ENCODE peak calls at places on chromosomes 2 and 18, in nine cellular contexts. H, T, A, F, M, U, W, Q and E are unnamed samples.

GRCh38 chr2:159445307-159445706 is 158.8 kb upstream of the WDSUB1 start:
- DNase-seq in H (no peak), T (no peak), A (no peak), F (no peak), M (no peak), U (no peak), W (no peak), Q (no peak), E (no peak)

GRCh38 chr2:128799284-128799552 is 480.6 kb upstream of the HS6ST1 start:
- DNase-seq in H (no peak), T (no peak), A (no peak), F (no peak), M (no peak), U (no peak), W (no peak), Q (no peak), E (no peak)

GRCh38 chr2:240996161-240996833 is 2.1 kb upstream of the SNED1 start:
- DNase-seq in H (peak; percentile 14), T (no peak), A (peak; percentile 13), F (no peak), M (no peak), U (no peak), W (no peak), Q (peak; percentile 59), E (peak; percentile 27)

GRCh38 chr2:240960963-240961876 is 37.2 kb upstream of the SNED1 start:
- DNase-seq in H (no peak), T (no peak), A (no peak), F (peak; percentile 49), M (no peak), U (peak; percentile 11), W (peak; percentile 23), Q (peak; percentile 63), E (peak; percentile 37)

GRCh38 chr2:2041256-2041824 is 289.7 kb downstream of the MYT1L start:
- DNase-seq in H (no peak), T (no peak), A (no peak), F (no peak), M (no peak), U (no peak), W (no peak), Q (no peak), E (no peak)

GRCh38 chr2:64562148-64562784 is 38.1 kb downstream of the AFTPH start:
- DNase-seq in H (no peak), T (no peak), A (no peak), F (no peak), M (no peak), U (no peak), W (peak; percentile 58), Q (no peak), E (no peak)

GRCh38 chr18:79876497-79876896 is 75.0 kb downstream of the SLC66A2 start:
- DNase-seq in H (no peak), T (no peak), A (no peak), F (no peak), M (no peak), U (no peak), W (no peak), Q (no peak), E (peak; percentile 26)

GRCh38 chr2:140863713-140864112 is 1267.1 kb downstream of the LRP1B start:
- DNase-seq in H (no peak), T (no peak), A (no peak), F (no peak), M (peak; percentile 53), U (no peak), W (peak; percentile 83), Q (no peak), E (no peak)

GRCh38 chr18:79940814-79941472 is 10.5 kb downstream of the SLC66A2 start:
- DNase-seq in H (peak; percentile 12), T (no peak), A (no peak), F (peak; percentile 52), M (no peak), U (no peak), W (no peak), Q (no peak), E (peak; percentile 50)

GRCh38 chr2:178473931-178474330 is 4.5 kb downstream of the FKBP7 start:
- DNase-seq in H (no peak), T (no peak), A (no peak), F (no peak), M (no peak), U (no peak), W (peak; percentile 56), Q (no peak), E (no peak)

GRCh38 chr2:226378733-226379132 is 420.9 kb downstream of the IRS1 start:
- DNase-seq in H (no peak), T (no peak), A (no peak), F (no peak), M (no peak), U (no peak), W (peak; percentile 52), Q (no peak), E (no peak)

GRCh38 chr18:75066936-75067335 is 142.0 kb downstream of the PTGR3 start:
- DNase-seq in H (no peak), T (no peak), A (no peak), F (no peak), M (no peak), U (no peak), W (no peak), Q (no peak), E (no peak)

GRCh38 chr2:88600038-88600465 is 27.2 kb downstream of the EIF2AK3 start:
- DNase-seq in H (peak; percentile 65), T (peak; percentile 35), A (no peak), F (no peak), M (peak; percentile 40), U (no peak), W (peak; percentile 87), Q (no peak), E (no peak)

GRCh38 chr18:50696929-50697328 is 122.9 kb downstream of the MRO start:
- DNase-seq in H (no peak), T (no peak), A (no peak), F (no peak), M (no peak), U (no peak), W (no peak), Q (no peak), E (no peak)

GRCh38 chr2:120520929-120521912 is 175.3 kb downstream of the INHBB start:
- DNase-seq in H (peak; percentile 76), T (peak; percentile 56), A (no peak), F (peak; percentile 65), M (peak; percentile 60), U (peak; percentile 42), W (peak; percentile 63), Q (no peak), E (peak; percentile 52)

GRCh38 chr18:13159579-13159978 is 59.0 kb upstream of the LDLRAD4 start:
- DNase-seq in H (no peak), T (no peak), A (no peak), F (no peak), M (peak; percentile 77), U (peak; percentile 73), W (peak; percentile 87), Q (no peak), E (no peak)

GRCh38 chr2:236309669-236310029 is 45.4 kb upstream of the ASB18 start:
- DNase-seq in H (no peak), T (no peak), A (no peak), F (no peak), M (peak; percentile 82), U (no peak), W (peak; percentile 9), Q (no peak), E (no peak)

GRCh38 chr2:784753-785152 is 107.5 kb upstream of the TMEM18 start:
- DNase-seq in H (no peak), T (no peak), A (no peak), F (no peak), M (no peak), U (no peak), W (no peak), Q (no peak), E (no peak)

GRCh38 chr2:15808221-15808574 is 132.2 kb upstream of the MYCN start:
- DNase-seq in H (no peak), T (no peak), A (no peak), F (no peak), M (peak; percentile 47), U (no peak), W (no peak), Q (no peak), E (no peak)
- H3K9me3 ChIP-seq in H (no peaks in the 10 kb centered on the region), T (peaks cover 2% of the 10 kb centered on the region), A (no peaks in the 10 kb centered on the region), F (no peaks in the 10 kb centered on the region), M (no peaks in the 10 kb centered on the region), U (no peaks in the 10 kb centered on the region), W (peaks cover 3% of the 10 kb centered on the region), Q (no peaks in the 10 kb centered on the region), E (no peaks in the 10 kb centered on the region)

GRCh38 chr2:219252570-219252899 is 508 bp upstream of the TUBA4B start:
- DNase-seq in H (no peak), T (no peak), A (no peak), F (no peak), M (peak; percentile 35), U (no peak), W (no peak), Q (no peak), E (no peak)

GRCh38 chr2:219250044-219250781 is 2.8 kb upstream of the TUBA4B start:
- DNase-seq in H (no peak), T (no peak), A (no peak), F (no peak), M (no peak), U (no peak), W (peak; percentile 22), Q (peak; percentile 54), E (no peak)

GRCh38 chr2:219252900-219253752 is at the start of gene TUBA4B:
- DNase-seq in H (peak; percentile 48), T (no peak), A (no peak), F (peak; percentile 64), M (peak; percentile 56), U (no peak), W (peak; percentile 43), Q (peak; percentile 79), E (peak; percentile 93)

GRCh38 chr2:219251656-219252055 is 1.4 kb upstream of the TUBA4B start:
- DNase-seq in H (no peak), T (no peak), A (no peak), F (no peak), M (no peak), U (no peak), W (no peak), Q (no peak), E (no peak)

GRCh38 chr2:219252084-219252483 is 959 bp upstream of the TUBA4B start:
- DNase-seq in H (no peak), T (no peak), A (no peak), F (no peak), M (no peak), U (no peak), W (no peak), Q (peak; percentile 27), E (no peak)
- H3K4me1 ChIP-seq in H (peaks cover 72% of the 10 kb centered on the region), T (no peaks in the 10 kb centered on the region), A (peaks cover 75% of the 10 kb centered on the region), F (peaks cover 4% of the 10 kb centered on the region), M (peaks cover 7% of the 10 kb centered on the region), U (peaks cover 35% of the 10 kb centered on the region), W (peaks cover 50% of the 10 kb centered on the region), Q (peaks cover 12% of the 10 kb centered on the region), E (peaks cover 48% of the 10 kb centered on the region)

DNA sequence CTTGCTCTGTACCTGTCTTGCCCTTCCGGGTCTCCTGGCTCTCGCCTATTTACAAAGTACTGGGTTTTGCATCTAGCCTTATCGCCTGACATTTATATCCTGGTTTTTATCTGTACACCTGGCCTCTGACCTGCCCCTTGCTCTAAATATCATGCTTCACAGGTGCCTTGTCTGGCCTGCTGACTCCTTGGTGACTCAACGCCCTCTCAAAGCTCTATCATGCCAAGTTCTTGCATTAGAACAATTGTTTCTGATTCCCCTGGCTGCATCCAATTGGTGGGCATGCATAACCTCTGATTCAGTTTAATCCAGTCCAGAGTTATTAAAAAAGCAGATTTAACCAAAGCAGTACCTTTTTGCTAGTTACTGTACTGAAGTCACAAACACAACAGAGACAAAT is 113.9 kb upstream of the CCDC68 start:
- DNase-seq in H (no peak), T (no peak), A (no peak), F (no peak), M (no peak), U (no peak), W (no peak), Q (no peak), E (no peak)
- H3K27me3 ChIP-seq in H (no peaks in the 10 kb centered on the region), T (no peaks in the 10 kb centered on the region), A (no peaks in the 10 kb centered on the region), F (no peaks in the 10 kb centered on the region), M (no peaks in the 10 kb centered on the region), U (no peaks in the 10 kb centered on the region), W (peaks cover 4% of the 10 kb centered on the region), Q (no peaks in the 10 kb centered on the region), E (no peaks in the 10 kb centered on the region)

GRCh38 chr18:10965104-10965503 is 184.3 kb downstream of the PIEZO2 start:
- DNase-seq in H (no peak), T (no peak), A (no peak), F (no peak), M (no peak), U (no peak), W (peak; percentile 33), Q (no peak), E (no peak)
- H3K9me3 ChIP-seq in H (peaks cover 3% of the 10 kb centered on the region), T (no peaks in the 10 kb centered on the region), A (peaks cover 16% of the 10 kb centered on the region), F (no peaks in the 10 kb centered on the region), M (no peaks in the 10 kb centered on the region), U (no peaks in the 10 kb centered on the region), W (no peaks in the 10 kb centered on the region), Q (no peaks in the 10 kb centered on the region), E (no peaks in the 10 kb centered on the region)